ENCODE peak calls at places on chromosomes 3 and 15, in five cellular contexts. V, T, N, K and X are unnamed samples.

GRCh38 chr3:102715030-102715697 is 280.3 kb downstream of the ZPLD1 start:
- DNase-seq in T (no peak), K (no peak), N (no peak), V (no peak), X (no peak)

GRCh38 chr3:27504749-27505148 is 20.6 kb upstream of the SLC4A7 start:
- DNase-seq in K (no peak), T (no peak), N (no peak), V (no peak), X (no peak)

GRCh38 chr3:71784201-71784913 is 591 bp downstream of the PROK2 start:
- DNase-seq in K (no peak), N (no peak), V (no peak), T (no peak), X (no peak)

GRCh38 chr3:50201573-50202315 is 3.3 kb upstream of the SLC38A3 start:
- DNase-seq in T (no peak), K (no peak), V (peak), N (no peak), X (no peak)

GRCh38 chr3:2540115-2540514 is 441.4 kb downstream of the CNTN4 start:
- DNase-seq in K (no peak), N (no peak), T (no peak), V (no peak), X (no peak)

GRCh38 chr3:186646841-186647240 is 6.6 kb downstream of the FETUB start:
- DNase-seq in N (no peak), V (no peak), T (no peak), K (no peak), X (no peak)

GRCh38 chr15:81483496-81483895 is 109.5 kb upstream of the TMC3 start:
- DNase-seq in V (no peak), K (no peak), N (no peak), T (no peak), X (no peak)

GRCh38 chr15:68417897-68418296 is 14.1 kb downstream of the ITGA11 start:
- DNase-seq in T (no peak), N (no peak), V (no peak), K (no peak), X (no peak)

GRCh38 chr15:37891754-37892368 is 42.6 kb upstream of the TMCO5A start:
- DNase-seq in T (no peak), N (no peak), V (peak), K (no peak), X (no peak)

GRCh38 chr15:70535071-70535954 is 228.0 kb downstream of the UACA start:
- DNase-seq in T (no peak), N (no peak), V (no peak), K (peak), X (peak)

DNA sequence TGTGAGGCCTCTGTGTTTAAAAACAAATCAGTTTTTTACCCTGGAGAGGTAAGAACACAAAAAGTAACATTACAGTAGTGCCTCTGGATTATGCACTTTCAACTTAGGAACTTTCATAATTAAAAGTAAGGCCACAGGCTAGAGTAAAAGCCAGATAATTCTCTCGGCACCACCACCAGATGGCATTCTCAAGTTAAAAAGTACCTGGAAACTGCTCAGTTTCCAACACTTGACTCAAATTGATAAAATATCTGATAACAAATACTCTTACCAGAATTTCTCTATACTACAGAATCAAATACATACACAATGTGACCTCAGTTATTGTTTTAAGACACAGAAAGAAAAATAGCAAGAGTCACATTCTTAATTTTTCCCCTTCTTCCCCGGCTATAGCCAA is 19.9 kb downstream of the SPICE1 start:
- DNase-seq in T (no peak), N (no peak), K (peak), V (peak), X (no peak)
- TF ChIP-seq CTCF in T (peak), N (peak), K (peak), V (peak), X (peak)

GRCh38 chr3:192409838-192410683 is 317.3 kb downstream of the FGF12 start:
- DNase-seq in T (no peak), K (no peak), V (peak), N (no peak), X (no peak)

GRCh38 chr3:192410684-192410960 is 316.7 kb downstream of the FGF12 start:
- DNase-seq in K (no peak), T (no peak), V (no peak), N (no peak), X (no peak)

GRCh38 chr3:192409203-192409837 is 318.0 kb downstream of the FGF12 start:
- DNase-seq in T (peak), K (no peak), V (peak), N (peak), X (no peak)

GRCh38 chr3:192417012-192417411 is 310.3 kb downstream of the FGF12 start:
- DNase-seq in V (no peak), T (no peak), K (no peak), N (no peak), X (no peak)

DNA sequence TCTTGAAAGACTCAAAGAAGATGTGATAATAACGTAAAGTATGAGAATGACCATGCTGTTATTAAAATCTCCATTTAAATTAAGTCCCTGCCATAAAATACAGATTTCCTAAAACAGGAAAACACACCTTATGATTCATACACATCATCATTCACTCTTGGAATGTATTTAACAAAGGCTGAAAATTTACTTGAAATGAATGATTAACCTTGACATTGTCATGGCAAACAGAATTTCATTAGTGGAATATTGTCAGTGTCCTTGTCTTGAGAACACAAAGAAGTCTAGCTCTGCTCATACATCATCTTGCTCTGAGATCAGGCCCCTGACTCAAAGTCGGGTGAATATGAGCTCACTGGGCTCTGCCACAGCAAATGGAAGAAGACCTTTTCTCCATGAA is 313.9 kb downstream of the FGF12 start:
- DNase-seq in N (no peak), K (no peak), T (no peak), V (no peak), X (no peak)
- TF ChIP-seq CTCF in N (no peak), K (no peak), T (no peak), V (no peak), X (no peak)

DNA sequence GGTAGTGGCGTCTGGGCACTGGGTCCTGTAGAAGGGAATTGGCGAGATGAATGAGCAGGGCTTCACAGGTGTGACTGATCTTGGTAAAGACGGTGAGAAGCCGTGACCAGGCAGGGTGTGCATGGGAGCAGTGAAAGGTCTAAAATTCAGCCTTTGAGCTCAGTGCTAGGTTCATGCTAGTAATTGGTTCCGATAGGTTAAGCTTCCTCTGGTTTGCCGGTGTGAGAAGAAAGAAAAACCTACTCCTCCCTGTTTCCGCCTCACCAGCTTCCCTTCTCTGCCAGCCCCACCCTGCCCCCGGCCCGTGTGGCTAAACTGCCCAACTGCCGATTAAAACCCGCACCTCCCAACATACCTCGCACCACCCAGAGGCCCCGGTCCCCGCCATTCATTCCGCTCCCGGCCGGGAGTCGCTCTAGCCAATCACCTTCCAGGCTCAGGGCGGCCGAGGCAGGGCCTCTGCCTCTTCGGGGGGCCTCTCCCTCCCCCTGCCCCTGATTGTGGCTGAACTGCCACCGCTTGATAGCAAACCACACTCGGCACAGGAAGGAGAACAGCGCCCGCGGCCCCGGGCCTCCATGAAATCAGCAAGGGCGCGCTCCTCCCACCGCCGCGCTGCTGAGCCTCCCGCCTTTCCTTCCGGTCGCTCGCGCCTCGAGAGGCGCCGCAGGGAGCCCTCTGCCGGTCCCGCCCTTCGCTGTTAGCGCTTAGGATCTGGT is 7.3 kb upstream of the NRROS start:
- DNase-seq in K (peak), T (peak), V (peak), N (peak), X (peak)
- TF ChIP-seq CTCF in K (no peak), T (peak), V (peak), N (peak), X (no peak)

GRCh38 chr3:150763122-150763840 is at the start of gene SIAH2:
- DNase-seq in V (peak), K (peak), T (peak), N (peak), X (peak)
- TF ChIP-seq CTCF in V (no peak), K (no peak), T (no peak), N (no peak), X (no peak)

GRCh38 chr3:140096037-140096436 is 161.1 kb downstream of the CLSTN2 start:
- DNase-seq in V (no peak), T (no peak), N (no peak), K (no peak), X (no peak)

GRCh38 chr3:140089403-140090072 is 154.6 kb downstream of the CLSTN2 start:
- DNase-seq in V (no peak), K (no peak), N (no peak), T (no peak), X (no peak)

GRCh38 chr3:140091143-140091542 is 156.2 kb downstream of the CLSTN2 start:
- DNase-seq in V (no peak), T (no peak), K (no peak), N (no peak), X (no peak)

GRCh38 chr3:140093742-140094141 is 158.8 kb downstream of the CLSTN2 start:
- DNase-seq in K (no peak), V (no peak), T (no peak), N (peak), X (no peak)

GRCh38 chr3:140092883-140093536 is 158.0 kb downstream of the CLSTN2 start:
- DNase-seq in V (peak), N (no peak), T (no peak), K (no peak), X (no peak)
- TF ChIP-seq CTCF in V (peak), N (peak), T (peak), K (no peak), X (no peak)

GRCh38 chr3:25785826-25786225 is 2.6 kb upstream of the NGLY1 start:
- DNase-seq in N (no peak), T (no peak), K (no peak), V (no peak), X (no peak)

GRCh38 chr3:25784971-25785370 is 1.7 kb upstream of the NGLY1 start:
- DNase-seq in V (no peak), T (no peak), N (no peak), K (no peak), X (no peak)

GRCh38 chr3:25789209-25789595 is 688 bp upstream of the OXSM start:
- DNase-seq in K (no peak), V (no peak), T (no peak), N (no peak), X (no peak)

GRCh38 chr3:25787689-25788088 is 2.2 kb upstream of the OXSM start:
- DNase-seq in K (no peak), T (no peak), N (no peak), V (no peak), X (no peak)

GRCh38 chr3:25789596-25790556 is at the start of gene OXSM:
- DNase-seq in K (peak), N (peak), T (peak), V (peak), X (peak)
- TF ChIP-seq CTCF in K (no peak), N (no peak), T (no peak), V (peak), X (no peak)

DNA sequence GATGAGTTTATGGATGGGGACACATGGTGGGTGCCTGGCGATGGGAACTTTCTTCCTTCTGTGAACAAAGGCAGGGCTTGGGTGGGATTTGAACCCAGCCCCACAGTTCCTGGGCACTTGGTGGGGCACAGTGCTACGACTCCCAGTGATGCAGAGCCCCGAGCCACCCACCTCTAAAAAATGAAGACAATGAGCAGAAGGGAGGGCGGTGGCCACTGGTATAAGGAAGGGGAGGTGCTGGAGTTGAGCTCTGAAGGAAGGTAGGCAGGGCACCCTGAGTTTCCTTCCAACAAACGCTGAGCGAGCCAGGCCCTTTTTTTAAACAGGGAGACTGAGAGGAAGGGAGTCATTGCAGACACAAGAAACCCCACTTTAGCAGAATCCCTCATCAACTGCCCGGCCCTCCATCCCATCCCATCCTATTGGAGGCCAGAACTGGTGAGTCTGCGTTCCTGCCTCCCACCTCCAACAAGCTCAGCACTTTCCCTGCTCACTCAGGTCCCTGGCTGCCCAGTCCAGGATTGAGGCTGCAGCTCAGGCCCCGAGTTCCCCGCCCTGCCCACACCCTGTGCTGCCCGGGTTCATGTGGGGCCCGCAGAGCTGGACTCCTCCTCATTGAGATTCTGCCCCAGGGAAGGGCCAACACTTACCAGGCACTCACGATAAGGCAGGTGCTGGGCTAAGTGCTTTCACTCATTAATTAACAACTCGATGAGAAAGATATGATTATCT is 57.3 kb downstream of the LINGO1 start:
- DNase-seq in T (no peak), V (no peak), K (no peak), N (no peak), X (no peak)
- TF ChIP-seq CTCF in T (no peak), V (no peak), K (no peak), N (no peak), X (no peak)

GRCh38 chr15:33729648-33730047 is 238.6 kb upstream of the CHRM5 start:
- DNase-seq in V (no peak), K (no peak), T (no peak), N (no peak), X (no peak)
- TF ChIP-seq CTCF in V (peak), K (no peak), T (peak), N (peak), X (no peak)

DNA sequence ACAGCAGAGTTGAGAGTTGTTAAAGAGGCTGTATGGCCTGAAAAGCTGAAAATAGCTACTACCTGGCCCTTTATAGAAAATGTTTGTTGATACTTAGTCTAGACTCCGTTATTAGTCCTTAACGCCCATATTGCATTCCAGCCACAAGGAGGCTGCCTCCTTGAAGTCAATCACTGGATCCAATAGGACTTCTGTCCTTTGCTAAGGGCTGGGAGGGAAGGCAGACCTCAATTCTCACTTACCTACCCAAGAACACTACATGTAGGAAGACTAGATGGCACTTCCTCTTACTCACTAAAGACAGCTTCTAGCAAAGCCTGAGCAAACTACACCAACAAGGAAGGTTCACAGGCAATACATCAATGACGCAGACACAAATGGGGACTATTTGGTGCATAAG is 139.5 kb upstream of the HACD2 start:
- DNase-seq in T (no peak), N (no peak), V (no peak), K (no peak), X (no peak)
- TF ChIP-seq CTCF in T (no peak), N (no peak), V (peak), K (no peak), X (no peak)

GRCh38 chr3:15427182-15427880 is at the start of the genes EAF1 and METTL6:
- DNase-seq in N (peak), T (peak), V (peak), K (peak), X (peak)
- TF ChIP-seq CTCF in N (peak), T (peak), V (peak), K (peak), X (peak)